ENCODE peak calls at places on chromosome 2, in seven cellular contexts. U is Caco-2; L is fibroblast of gingiva; I is central memory CD4-positive, alpha-beta T cell; F is posterior vena cava; R is T-helper 9 cell; G is T follicular helper cell. Z is an unnamed sample.

GRCh38 chr2:47903781-47904447 is 2.4 kb downstream of the FBXO11 start:
- DNase-seq in I (no peak), R (no peak), L (no peak), U (no peak), G (no peak), F (no peak), Z (no peak)

GRCh38 chr2:240258685-240259084 is 118.2 kb upstream of the OTOS start:
- DNase-seq in L (no peak), F (peak), I (no peak), U (no peak), R (no peak), G (no peak), Z (no peak)

GRCh38 chr2:159249955-159250723 is 36.4 kb downstream of the WDSUB1 start:
- DNase-seq in I (no peak), G (no peak), R (no peak), L (peak), F (no peak), U (peak), Z (no peak)

GRCh38 chr2:207558106-207558505 is 28.3 kb downstream of the CREB1 start:
- DNase-seq in R (no peak), I (no peak), U (no peak), G (no peak), L (peak), F (no peak), Z (no peak)

GRCh38 chr2:84281510-84281909 is 177.6 kb downstream of the SUCLG1 start:
- DNase-seq in U (no peak), R (no peak), F (no peak), G (no peak), L (no peak), I (no peak), Z (no peak)

GRCh38 chr2:147456729-147457128 is 388.1 kb upstream of the ACVR2A start:
- DNase-seq in R (no peak), F (no peak), G (no peak), I (no peak), L (no peak), U (no peak), Z (no peak)

GRCh38 chr2:17171446-17172049 is 346.7 kb downstream of the RAD51AP2 start:
- DNase-seq in L (no peak), R (no peak), U (peak), G (no peak), F (no peak), I (no peak), Z (no peak)

GRCh38 chr2:8552264-8552913 is 129.5 kb upstream of the ID2 start:
- DNase-seq in L (no peak), F (peak), I (no peak), U (no peak), G (no peak), R (no peak), Z (no peak)

GRCh38 chr2:11160731-11161455 is 5.6 kb downstream of the SLC66A3 start:
- DNase-seq in L (no peak), I (peak), F (peak), G (no peak), U (no peak), R (no peak), Z (no peak)

GRCh38 chr2:37919631-37920032 is 5.5 kb upstream of the RMDN2 start:
- DNase-seq in I (no peak), U (no peak), F (no peak), G (no peak), L (no peak), R (no peak), Z (no peak)

GRCh38 chr2:111676423-111676822 is 207.6 kb downstream of the ANAPC1 start:
- DNase-seq in R (no peak), G (no peak), I (no peak), F (no peak), U (no peak), L (peak), Z (no peak)

GRCh38 chr2:226515344-226516055 is 284.1 kb downstream of the IRS1 start:
- DNase-seq in F (no peak), U (no peak), L (peak), R (no peak), I (no peak), G (no peak), Z (no peak)

GRCh38 chr2:192194866-192195547 is at the start of gene TMEFF2:
- DNase-seq in G (no peak), R (peak), U (no peak), L (peak), I (peak), F (peak), Z (no peak)

GRCh38 chr2:215601990-215602721 is 166.3 kb upstream of the FN1 start:
- DNase-seq in F (no peak), U (no peak), I (no peak), L (peak), R (no peak), G (no peak), Z (no peak)

GRCh38 chr2:240775911-240776310 is 44.1 kb downstream of the KIF1A start:
- DNase-seq in G (no peak), U (no peak), I (no peak), L (no peak), F (no peak), R (no peak), Z (no peak)

GRCh38 chr2:142629193-142629592 is 248.3 kb upstream of the KYNU start:
- DNase-seq in R (no peak), U (no peak), F (no peak), I (no peak), G (no peak), L (no peak), Z (no peak)

GRCh38 chr2:119739580-119740255 is 20.0 kb upstream of the PTPN4 start:
- DNase-seq in G (no peak), L (no peak), R (no peak), I (no peak), U (no peak), F (no peak), Z (no peak)

GRCh38 chr2:88080545-88080944 is 12.9 kb downstream of the SMYD1 start:
- DNase-seq in R (no peak), G (no peak), I (no peak), L (no peak), U (no peak), F (no peak), Z (no peak)

GRCh38 chr2:212709287-212709686 is 170.7 kb upstream of the ERBB4 start:
- DNase-seq in I (no peak), R (no peak), G (no peak), L (peak), U (no peak), F (no peak), Z (no peak)

GRCh38 chr2:61705625-61706024 is 148.2 kb downstream of the FAM161A start:
- DNase-seq in F (no peak), L (no peak), R (no peak), I (no peak), U (no peak), G (no peak), Z (no peak)

GRCh38 chr2:216549926-216550690 is 51.5 kb downstream of the RPL37A start:
- DNase-seq in G (no peak), F (no peak), L (no peak), U (no peak), I (no peak), R (no peak), Z (no peak)

GRCh38 chr2:158926478-158926948 is 41.9 kb upstream of the TANC1 start:
- DNase-seq in I (no peak), G (no peak), L (peak), U (peak), F (no peak), R (no peak), Z (no peak)

GRCh38 chr2:223306371-223306770 is 254.4 kb downstream of the KCNE4 start:
- DNase-seq in U (peak), L (peak), I (no peak), R (no peak), F (no peak), G (no peak), Z (no peak)

GRCh38 chr2:222907048-222907447 is 46.2 kb downstream of the ACSL3 start:
- DNase-seq in L (no peak), R (no peak), U (no peak), I (no peak), G (no peak), F (no peak), Z (no peak)

GRCh38 chr2:112703684-112704083 is 17.1 kb upstream of the NT5DC4 start:
- DNase-seq in R (no peak), U (no peak), F (no peak), G (no peak), I (no peak), L (no peak), Z (no peak)

GRCh38 chr2:239790721-239791120 is 234.4 kb downstream of the NDUFA10 start:
- DNase-seq in U (no peak), I (no peak), G (no peak), R (no peak), L (no peak), F (no peak), Z (no peak)

GRCh38 chr2:191441761-191442160 is 196.6 kb downstream of the MYO1B start:
- DNase-seq in G (no peak), F (no peak), L (peak), U (no peak), I (no peak), R (no peak), Z (no peak)

GRCh38 chr2:32825291-32825712 is 121.5 kb upstream of the LTBP1 start:
- DNase-seq in G (no peak), U (no peak), F (no peak), L (no peak), R (no peak), I (no peak), Z (no peak)

GRCh38 chr2:109183871-109184270 is 54.9 kb downstream of the SH3RF3 start:
- DNase-seq in R (no peak), U (no peak), F (no peak), I (no peak), G (no peak), L (no peak), Z (no peak)

GRCh38 chr2:204664708-204665121 is 119.4 kb downstream of the PARD3B start:
- DNase-seq in G (no peak), F (no peak), U (peak), I (no peak), R (no peak), L (peak), Z (no peak)

GRCh38 chr2:133607679-133608078 is 39.4 kb upstream of the NCKAP5 start:
- DNase-seq in I (no peak), G (no peak), L (no peak), U (no peak), F (no peak), R (no peak), Z (no peak)

GRCh38 chr2:99101697-99102096 is 39.8 kb upstream of the C2orf15 start:
- DNase-seq in G (no peak), F (no peak), I (no peak), L (peak), U (peak), R (no peak), Z (no peak)

GRCh38 chr2:9001229-9001628 is 2.3 kb downstream of the MBOAT2 start:
- DNase-seq in I (no peak), L (peak), F (no peak), U (no peak), R (no peak), G (no peak), Z (no peak)

GRCh38 chr2:203418271-203418670 is 90.1 kb downstream of the ABI2 start:
- DNase-seq in F (no peak), R (no peak), I (no peak), U (no peak), G (no peak), L (no peak), Z (no peak)

GRCh38 chr2:37890893-37891495 is 34.1 kb upstream of the RMDN2 start:
- DNase-seq in I (peak), R (peak), U (peak), L (peak), F (peak), G (peak), Z (peak)

GRCh38 chr2:39094717-39095363 is 26.0 kb downstream of the SOS1 start:
- DNase-seq in I (no peak), L (peak), F (no peak), G (no peak), R (no peak), U (no peak), Z (no peak)

Z was measured in T-helper 22 cell.